ENCODE peak calls at places on chromosomes 6 and 20, in ten cellular contexts. One of them, this sample, is unnamed.

GRCh38 chr20:40073535-40074111 is 615.4 kb downstream of the MAFB start:
- DNase-seq in AG20443: no peak
- DNase-seq in T1000: no peak
- DNase-seq in skeletal muscle cell: peak; percentile 0
- DNase-seq in stimulated activated CD4-positive, alpha-beta T cell treated with anti-CD3 and anti-CD28 coated beads, Interleukin-12 subunit alpha, Interleukin-12 subunit beta, amount 100 ng/mL, for 24 hours: no peak
- DNase-seq in MG63: no peak
- DNase-seq in osteocyte: no peak
- DNase-seq in AG04450: no peak
- DNase-seq in cardiac fibroblast: no peak
- DNase-seq in CD8-positive, alpha-beta memory T cell: no peak
- DNase-seq in this sample: no peak

GRCh38 chr20:48813446-48813747 is 14.4 kb downstream of the PREX1 start:
- DNase-seq in AG20443: no peak
- DNase-seq in T1000: no peak
- DNase-seq in skeletal muscle cell: no peak
- DNase-seq in stimulated activated CD4-positive, alpha-beta T cell treated with anti-CD3 and anti-CD28 coated beads, Interleukin-12 subunit alpha, Interleukin-12 subunit beta, amount 100 ng/mL, for 24 hours: no peak
- DNase-seq in MG63: no peak
- DNase-seq in osteocyte: no peak
- DNase-seq in AG04450: no peak
- DNase-seq in cardiac fibroblast: no peak
- DNase-seq in CD8-positive, alpha-beta memory T cell: no peak
- DNase-seq in this sample: no peak

GRCh38 chr6:21953831-21954801 is 342.7 kb downstream of the PRL start:
- DNase-seq in AG20443: peak; percentile 13
- DNase-seq in T1000: no peak
- DNase-seq in skeletal muscle cell: peak; percentile 61
- DNase-seq in stimulated activated CD4-positive, alpha-beta T cell treated with anti-CD3 and anti-CD28 coated beads, Interleukin-12 subunit alpha, Interleukin-12 subunit beta, amount 100 ng/mL, for 24 hours: no peak
- DNase-seq in MG63: peak; percentile 10
- DNase-seq in osteocyte: no peak
- DNase-seq in AG04450: peak; percentile 65
- DNase-seq in cardiac fibroblast: peak; percentile 70
- DNase-seq in CD8-positive, alpha-beta memory T cell: no peak
- DNase-seq in this sample: peak; percentile 17

GRCh38 chr6:3308106-3308505 is 49.4 kb downstream of the PSMG4 start:
- DNase-seq in AG20443: no peak
- DNase-seq in T1000: no peak
- DNase-seq in skeletal muscle cell: no peak
- DNase-seq in stimulated activated CD4-positive, alpha-beta T cell treated with anti-CD3 and anti-CD28 coated beads, Interleukin-12 subunit alpha, Interleukin-12 subunit beta, amount 100 ng/mL, for 24 hours: no peak
- DNase-seq in MG63: no peak
- DNase-seq in osteocyte: no peak
- DNase-seq in AG04450: no peak
- DNase-seq in cardiac fibroblast: no peak
- DNase-seq in CD8-positive, alpha-beta memory T cell: no peak
- DNase-seq in this sample: no peak

GRCh38 chr6:108031968-108032367 is 42.6 kb downstream of the OSTM1 start:
- DNase-seq in AG20443: no peak
- DNase-seq in T1000: no peak
- DNase-seq in skeletal muscle cell: no peak
- DNase-seq in stimulated activated CD4-positive, alpha-beta T cell treated with anti-CD3 and anti-CD28 coated beads, Interleukin-12 subunit alpha, Interleukin-12 subunit beta, amount 100 ng/mL, for 24 hours: no peak
- DNase-seq in MG63: peak; percentile 16
- DNase-seq in osteocyte: no peak
- DNase-seq in AG04450: no peak
- DNase-seq in cardiac fibroblast: no peak
- DNase-seq in CD8-positive, alpha-beta memory T cell: no peak
- DNase-seq in this sample: no peak

GRCh38 chr20:8709627-8710026 is 359.3 kb upstream of the PLCB4 start:
- DNase-seq in AG20443: peak; percentile 14
- DNase-seq in T1000: no peak
- DNase-seq in skeletal muscle cell: no peak
- DNase-seq in stimulated activated CD4-positive, alpha-beta T cell treated with anti-CD3 and anti-CD28 coated beads, Interleukin-12 subunit alpha, Interleukin-12 subunit beta, amount 100 ng/mL, for 24 hours: no peak
- DNase-seq in MG63: no peak
- DNase-seq in osteocyte: no peak
- DNase-seq in AG04450: no peak
- DNase-seq in cardiac fibroblast: peak; percentile 20
- DNase-seq in CD8-positive, alpha-beta memory T cell: no peak
- DNase-seq in this sample: no peak

GRCh38 chr20:20820104-20820503 is 107.7 kb upstream of the RALGAPA2 start:
- DNase-seq in AG20443: peak; percentile 33
- DNase-seq in T1000: no peak
- DNase-seq in skeletal muscle cell: no peak
- DNase-seq in stimulated activated CD4-positive, alpha-beta T cell treated with anti-CD3 and anti-CD28 coated beads, Interleukin-12 subunit alpha, Interleukin-12 subunit beta, amount 100 ng/mL, for 24 hours: no peak
- DNase-seq in MG63: no peak
- DNase-seq in osteocyte: no peak
- DNase-seq in AG04450: no peak
- DNase-seq in cardiac fibroblast: peak; percentile 2
- DNase-seq in CD8-positive, alpha-beta memory T cell: no peak
- DNase-seq in this sample: no peak

GRCh38 chr6:53578371-53578770 is 33.5 kb upstream of the GCLC start:
- DNase-seq in AG20443: no peak
- DNase-seq in T1000: no peak
- DNase-seq in skeletal muscle cell: no peak
- DNase-seq in stimulated activated CD4-positive, alpha-beta T cell treated with anti-CD3 and anti-CD28 coated beads, Interleukin-12 subunit alpha, Interleukin-12 subunit beta, amount 100 ng/mL, for 24 hours: no peak
- DNase-seq in MG63: no peak
- DNase-seq in osteocyte: no peak
- DNase-seq in AG04450: no peak
- DNase-seq in cardiac fibroblast: no peak
- DNase-seq in CD8-positive, alpha-beta memory T cell: no peak
- DNase-seq in this sample: no peak

GRCh38 chr6:116255246-116255800 is 1.4 kb upstream of the TSPYL4 start:
- DNase-seq in AG20443: no peak
- DNase-seq in T1000: no peak
- DNase-seq in skeletal muscle cell: no peak
- DNase-seq in stimulated activated CD4-positive, alpha-beta T cell treated with anti-CD3 and anti-CD28 coated beads, Interleukin-12 subunit alpha, Interleukin-12 subunit beta, amount 100 ng/mL, for 24 hours: no peak
- DNase-seq in MG63: no peak
- DNase-seq in osteocyte: no peak
- DNase-seq in AG04450: no peak
- DNase-seq in cardiac fibroblast: no peak
- DNase-seq in CD8-positive, alpha-beta memory T cell: no peak
- DNase-seq in this sample: no peak

GRCh38 chr6:160264213-160264612 is 5.6 kb upstream of the SLC22A2 start:
- DNase-seq in AG20443: no peak
- DNase-seq in T1000: no peak
- DNase-seq in skeletal muscle cell: no peak
- DNase-seq in stimulated activated CD4-positive, alpha-beta T cell treated with anti-CD3 and anti-CD28 coated beads, Interleukin-12 subunit alpha, Interleukin-12 subunit beta, amount 100 ng/mL, for 24 hours: no peak
- DNase-seq in MG63: no peak
- DNase-seq in osteocyte: no peak
- DNase-seq in AG04450: no peak
- DNase-seq in cardiac fibroblast: no peak
- DNase-seq in CD8-positive, alpha-beta memory T cell: no peak
- DNase-seq in this sample: no peak